ENCODE peak calls at places on chromosomes 4 and X, in seven cellular contexts. G, W, D, V, Z, A and R are unnamed samples.

GRCh38 chr4:181966084-181966483 is 277.1 kb upstream of the TENM3 start:
- DNase-seq in A (no peak), D (peak; percentile 83), W (no peak), Z (no peak), V (no peak), G (no peak), R (no peak)

GRCh38 chr4:182917182-182918043 is at the start of gene DCTD:
- DNase-seq in Z (peak; percentile 83), D (peak; percentile 72), V (peak; percentile 76), W (peak; percentile 68), G (peak; percentile 66), A (peak; percentile 86), R (peak; percentile 82)

GRCh38 chrX:72306085-72306801 is 529 bp upstream of the CITED1 start:
- DNase-seq in D (peak; percentile 30), Z (no peak), V (no peak), G (no peak), W (no peak), A (no peak), R (no peak)

GRCh38 chrX:115894087-115894486 is 276.5 kb upstream of the AGTR2 start:
- DNase-seq in G (no peak), A (no peak), W (no peak), Z (peak; percentile 31), V (no peak), D (peak; percentile 14), R (peak; percentile 91)

GRCh38 chr4:38128478-38129451 is 168.6 kb downstream of the PTTG2 start:
- DNase-seq in D (peak; percentile 32), V (no peak), G (peak; percentile 60), Z (peak; percentile 60), A (peak; percentile 74), W (peak; percentile 51), R (no peak)

GRCh38 chrX:44253573-44253942 is 89.9 kb downstream of the EFHC2 start:
- DNase-seq in D (no peak), A (no peak), G (no peak), W (no peak), V (no peak), Z (no peak), R (no peak)

GRCh38 chr4:81631958-81632439 is 160.3 kb upstream of the RASGEF1B start:
- DNase-seq in Z (no peak), W (no peak), A (no peak), G (peak; percentile 86), V (no peak), D (peak; percentile 76), R (no peak)

GRCh38 chrX:46991664-46992063 is 79.4 kb downstream of the JADE3 start:
- DNase-seq in W (no peak), D (no peak), Z (no peak), G (no peak), V (no peak), A (no peak), R (no peak)

GRCh38 chrX:107421337-107421736 is 28.1 kb upstream of the FRMPD3 start:
- DNase-seq in G (no peak), W (no peak), Z (no peak), V (no peak), A (no peak), D (no peak), R (peak; percentile 64)

GRCh38 chrX:42495139-42495538 is 282.8 kb downstream of the PPP1R2C start:
- DNase-seq in V (no peak), D (no peak), W (peak; percentile 2), Z (no peak), A (no peak), G (no peak), R (no peak)

GRCh38 chr4:163003979-163004378 is 162.7 kb downstream of the NAF1 start:
- DNase-seq in A (no peak), W (no peak), Z (no peak), V (no peak), D (no peak), G (no peak), R (peak; percentile 57)

GRCh38 chr4:89101256-89102161 is 9.8 kb upstream of the TIGD2 start:
- DNase-seq in A (no peak), D (peak; percentile 25), V (no peak), W (no peak), Z (no peak), G (no peak), R (peak; percentile 2)

GRCh38 chr4:7804759-7805385 is 134.8 kb downstream of the AFAP1 start:
- DNase-seq in W (no peak), D (no peak), V (no peak), A (no peak), Z (no peak), G (no peak), R (no peak)

GRCh38 chr4:5884804-5885203 is 8.1 kb downstream of the CRMP1 start:
- DNase-seq in G (no peak), V (no peak), Z (no peak), D (no peak), A (no peak), W (no peak), R (peak; percentile 98)

GRCh38 chr4:35052546-35052945 is 1191.8 kb downstream of the ARAP2 start:
- DNase-seq in V (no peak), A (no peak), G (no peak), D (no peak), W (no peak), Z (no peak), R (no peak)

GRCh38 chrX:122115604-122116003 is 1068.2 kb downstream of the GLUD2 start:
- DNase-seq in Z (no peak), A (no peak), W (no peak), D (no peak), V (no peak), G (no peak), R (no peak)

GRCh38 chr4:54224960-54225670 is 4.0 kb upstream of the PDGFRA start:
- DNase-seq in Z (no peak), A (no peak), V (peak; percentile 37), W (no peak), D (no peak), G (no peak), R (no peak)

GRCh38 chrX:3044196-3044595 is 2.9 kb downstream of the ARSF start:
- DNase-seq in G (no peak), V (no peak), Z (no peak), D (no peak), A (no peak), W (no peak), R (no peak)

GRCh38 chr4:75786526-75786925 is 62.1 kb downstream of the USO1 start:
- DNase-seq in G (no peak), V (no peak), W (no peak), D (no peak), Z (no peak), A (no peak), R (no peak)

GRCh38 chrX:100407784-100408642 is 2.1 kb downstream of the PCDH19 start:
- DNase-seq in G (no peak), Z (no peak), W (no peak), D (no peak), V (no peak), A (no peak), R (no peak)

GRCh38 chr4:16269742-16270522 is 43.7 kb upstream of the TAPT1 start:
- DNase-seq in Z (no peak), A (no peak), G (peak; percentile 36), D (peak; percentile 90), V (no peak), W (no peak), R (no peak)

GRCh38 chr4:173424899-173425805 is 26.2 kb upstream of the SCRG1 start:
- DNase-seq in V (no peak), W (no peak), A (no peak), D (no peak), Z (no peak), G (peak; percentile 67), R (no peak)

GRCh38 chrX:52359614-52360232 is 9.1 kb upstream of the XAGE2 start:
- DNase-seq in W (no peak), V (no peak), Z (no peak), A (no peak), D (peak; percentile 9), G (peak; percentile 48), R (no peak)

GRCh38 chr4:26473893-26474292 is 16.4 kb downstream of the CCKAR start:
- DNase-seq in Z (no peak), W (no peak), G (no peak), D (no peak), V (no peak), A (no peak), R (peak; percentile 52)

GRCh38 chr4:7845493-7846124 is 94.1 kb downstream of the AFAP1 start:
- DNase-seq in Z (no peak), G (peak; percentile 40), W (no peak), D (peak; percentile 76), A (no peak), V (no peak), R (peak; percentile 51)

GRCh38 chrX:46777971-46778810 is 19.3 kb upstream of the SLC9A7 start:
- DNase-seq in Z (no peak), W (no peak), D (peak; percentile 26), A (no peak), V (no peak), G (peak; percentile 72), R (no peak)

GRCh38 chr4:129355529-129355928 is 259.6 kb downstream of the C4orf33 start:
- DNase-seq in A (no peak), D (peak; percentile 34), Z (no peak), W (no peak), G (peak; percentile 33), V (no peak), R (no peak)

GRCh38 chr4:19386786-19387185 is 864.9 kb upstream of the SLIT2 start:
- DNase-seq in A (no peak), V (no peak), Z (no peak), D (no peak), G (no peak), W (no peak), R (no peak)

GRCh38 chr4:135718019-135718418 is 1516.4 kb upstream of the PABPC4L start:
- DNase-seq in Z (no peak), W (no peak), G (peak; percentile 38), A (no peak), D (no peak), V (no peak), R (no peak)

GRCh38 chr4:40617903-40618302 is 11.8 kb downstream of the RBM47 start:
- DNase-seq in W (no peak), V (no peak), A (no peak), Z (no peak), G (no peak), D (no peak), R (no peak)

GRCh38 chr4:2660596-2661211 is 95.4 kb downstream of the TNIP2 start:
- DNase-seq in V (no peak), W (no peak), G (peak; percentile 74), A (no peak), D (no peak), Z (no peak), R (no peak)

GRCh38 chrX:16712116-16712824 is at the start of gene CTPS2:
- DNase-seq in W (peak; percentile 15), V (peak; percentile 58), D (peak; percentile 59), G (peak; percentile 61), A (peak; percentile 41), Z (peak; percentile 77), R (peak; percentile 83)

GRCh38 chr4:169005453-169006099 is 4.5 kb downstream of the CBR4 start:
- DNase-seq in D (no peak), Z (no peak), V (no peak), W (no peak), A (no peak), G (peak; percentile 51), R (no peak)

GRCh38 chr4:116632269-116632668 is 453.1 kb downstream of the TRAM1L1 start:
- DNase-seq in A (no peak), V (no peak), D (no peak), G (no peak), Z (no peak), W (no peak), R (no peak)

GRCh38 chrX:107776649-107777535 is 641 bp upstream of the NCBP2L start:
- DNase-seq in V (peak; percentile 80), Z (peak; percentile 80), D (peak; percentile 69), A (peak; percentile 73), W (peak; percentile 53), G (peak; percentile 93), R (peak; percentile 94)

GRCh38 chr4:84708406-84709135 is 125.6 kb downstream of the CDS1 start:
- DNase-seq in Z (no peak), G (no peak), V (no peak), D (no peak), A (no peak), W (no peak), R (no peak)